ENCODE peak calls at places on chromosomes 4 and X, in seven cellular contexts. V is NCI-H446, F is endodermal cell, G is uterus, N is psoas muscle, S is NCI-H82, W is cardiac muscle cell. T is an unnamed sample.

GRCh38 chr4:114509340-114509739 is 89.3 kb upstream of the UGT8 start:
- DNase-seq in V (no peak), F (no peak), G (no peak), N (no peak), S (no peak), W (no peak), T (no peak)

GRCh38 chr4:34516524-34516923 is 1727.8 kb downstream of the ARAP2 start:
- DNase-seq in V (no peak), F (no peak), G (no peak), N (no peak), S (no peak), W (no peak), T (no peak)

GRCh38 chrX:108245462-108245861 is 153.9 kb downstream of the ATG4A start:
- DNase-seq in V (no peak), F (peak; percentile 49), G (peak; percentile 15), N (no peak), S (peak; percentile 1), W (no peak), T (no peak)

GRCh38 chr4:146477054-146477453 is 44.7 kb downstream of the SLC10A7 start:
- DNase-seq in V (no peak), F (no peak), G (no peak), N (no peak), S (no peak), W (peak; percentile 52), T (no peak)

GRCh38 chr4:106892786-106893185 is 143.3 kb downstream of the DKK2 start:
- DNase-seq in V (no peak), F (no peak), G (no peak), N (peak; percentile 26), S (no peak), W (no peak), T (no peak)

GRCh38 chrX:94057385-94057784 is 383.4 kb downstream of the FAM133A start:
- DNase-seq in V (no peak), F (no peak), G (no peak), N (no peak), S (peak; percentile 1), W (no peak), T (no peak)

GRCh38 chr4:43251760-43252317 is 359.3 kb downstream of the GRXCR1 start:
- DNase-seq in V (peak; percentile 87), F (no peak), G (no peak), N (no peak), S (peak; percentile 82), W (no peak), T (no peak)

GRCh38 chr4:74555231-74555630 is 110.3 kb downstream of the AREG start:
- DNase-seq in V (no peak), F (no peak), G (no peak), N (no peak), S (no peak), W (no peak), T (no peak)

GRCh38 chr4:81314897-81315470 is 100.0 kb upstream of the PRKG2 start:
- DNase-seq in V (no peak), F (no peak), G (no peak), N (no peak), S (no peak), W (peak; percentile 60), T (no peak)

T was measured in ovary.